ENCODE peak calls at places on chromosomes 1 and 21, in seven cellular contexts. One of them, this sample, is unnamed.

GRCh38 chr1:47579809-47580208 is 142.0 kb downstream of the FOXD2 start:
- DNase-seq in fibroblast of pulmonary artery: no peak
- DNase-seq in effector CD8-positive, alpha-beta T cell: no peak
- DNase-seq in coronary artery: peak
- DNase-seq in effector memory CD8-positive, alpha-beta T cell: no peak
- DNase-seq in activated naive CD8-positive, alpha-beta T cell treated with anti-CD3 and anti-CD28 coated beads for 36 hours: no peak
- DNase-seq in activated CD8-positive, alpha-beta memory T cell treated with anti-CD3 and anti-CD28 coated beads, Interleukin-2, amount 50 U/mL, for 4 hours: no peak
- DNase-seq in this sample: no peak

GRCh38 chr21:37986751-37987399 is 70.6 kb upstream of the KCNJ6 start:
- DNase-seq in activated naive CD8-positive, alpha-beta T cell treated with anti-CD3 and anti-CD28 coated beads for 36 hours: no peak
- DNase-seq in effector CD8-positive, alpha-beta T cell: no peak
- DNase-seq in effector memory CD8-positive, alpha-beta T cell: no peak
- DNase-seq in coronary artery: no peak
- DNase-seq in fibroblast of pulmonary artery: no peak
- DNase-seq in activated CD8-positive, alpha-beta memory T cell treated with anti-CD3 and anti-CD28 coated beads, Interleukin-2, amount 50 U/mL, for 4 hours: no peak
- DNase-seq in this sample: no peak

GRCh38 chr1:208291923-208292711 is 47.9 kb upstream of the PLXNA2 start:
- DNase-seq in effector memory CD8-positive, alpha-beta T cell: no peak
- DNase-seq in activated CD8-positive, alpha-beta memory T cell treated with anti-CD3 and anti-CD28 coated beads, Interleukin-2, amount 50 U/mL, for 4 hours: no peak
- DNase-seq in fibroblast of pulmonary artery: peak
- DNase-seq in effector CD8-positive, alpha-beta T cell: no peak
- DNase-seq in activated naive CD8-positive, alpha-beta T cell treated with anti-CD3 and anti-CD28 coated beads for 36 hours: no peak
- DNase-seq in coronary artery: no peak
- DNase-seq in this sample: no peak

GRCh38 chr1:225962440-225962975 is 21.5 kb upstream of the LEFTY2 start:
- DNase-seq in activated naive CD8-positive, alpha-beta T cell treated with anti-CD3 and anti-CD28 coated beads for 36 hours: peak
- DNase-seq in fibroblast of pulmonary artery: peak
- DNase-seq in effector memory CD8-positive, alpha-beta T cell: peak
- DNase-seq in effector CD8-positive, alpha-beta T cell: peak
- DNase-seq in coronary artery: no peak
- DNase-seq in activated CD8-positive, alpha-beta memory T cell treated with anti-CD3 and anti-CD28 coated beads, Interleukin-2, amount 50 U/mL, for 4 hours: peak
- DNase-seq in this sample: peak

GRCh38 chr1:227914801-227915563 is 32.8 kb downstream of the WNT9A start:
- DNase-seq in fibroblast of pulmonary artery: no peak
- DNase-seq in effector CD8-positive, alpha-beta T cell: no peak
- DNase-seq in activated CD8-positive, alpha-beta memory T cell treated with anti-CD3 and anti-CD28 coated beads, Interleukin-2, amount 50 U/mL, for 4 hours: no peak
- DNase-seq in coronary artery: no peak
- DNase-seq in activated naive CD8-positive, alpha-beta T cell treated with anti-CD3 and anti-CD28 coated beads for 36 hours: no peak
- DNase-seq in effector memory CD8-positive, alpha-beta T cell: no peak
- DNase-seq in this sample: no peak

GRCh38 chr1:160777486-160778089 is 18.4 kb upstream of the LY9 start:
- DNase-seq in activated CD8-positive, alpha-beta memory T cell treated with anti-CD3 and anti-CD28 coated beads, Interleukin-2, amount 50 U/mL, for 4 hours: peak
- DNase-seq in fibroblast of pulmonary artery: peak
- DNase-seq in effector memory CD8-positive, alpha-beta T cell: peak
- DNase-seq in effector CD8-positive, alpha-beta T cell: peak
- DNase-seq in coronary artery: no peak
- DNase-seq in activated naive CD8-positive, alpha-beta T cell treated with anti-CD3 and anti-CD28 coated beads for 36 hours: peak
- DNase-seq in this sample: peak

GRCh38 chr1:245996806-245997205 is 510.3 kb downstream of the SMYD3 start:
- DNase-seq in coronary artery: no peak
- DNase-seq in activated naive CD8-positive, alpha-beta T cell treated with anti-CD3 and anti-CD28 coated beads for 36 hours: no peak
- DNase-seq in effector memory CD8-positive, alpha-beta T cell: no peak
- DNase-seq in effector CD8-positive, alpha-beta T cell: no peak
- DNase-seq in fibroblast of pulmonary artery: no peak
- DNase-seq in activated CD8-positive, alpha-beta memory T cell treated with anti-CD3 and anti-CD28 coated beads, Interleukin-2, amount 50 U/mL, for 4 hours: no peak
- DNase-seq in this sample: no peak

GRCh38 chr1:35451125-35451528 is 106.1 kb downstream of the KIAA0319L start:
- DNase-seq in effector CD8-positive, alpha-beta T cell: peak
- DNase-seq in activated naive CD8-positive, alpha-beta T cell treated with anti-CD3 and anti-CD28 coated beads for 36 hours: peak
- DNase-seq in coronary artery: no peak
- DNase-seq in effector memory CD8-positive, alpha-beta T cell: peak
- DNase-seq in activated CD8-positive, alpha-beta memory T cell treated with anti-CD3 and anti-CD28 coated beads, Interleukin-2, amount 50 U/mL, for 4 hours: peak
- DNase-seq in fibroblast of pulmonary artery: peak
- DNase-seq in this sample: peak

GRCh38 chr1:6538958-6539357 is 15.4 kb downstream of the NOL9 start:
- DNase-seq in activated CD8-positive, alpha-beta memory T cell treated with anti-CD3 and anti-CD28 coated beads, Interleukin-2, amount 50 U/mL, for 4 hours: no peak
- DNase-seq in activated naive CD8-positive, alpha-beta T cell treated with anti-CD3 and anti-CD28 coated beads for 36 hours: no peak
- DNase-seq in effector memory CD8-positive, alpha-beta T cell: no peak
- DNase-seq in coronary artery: no peak
- DNase-seq in fibroblast of pulmonary artery: peak
- DNase-seq in effector CD8-positive, alpha-beta T cell: no peak
- DNase-seq in this sample: no peak

This sample was measured in naive thymus-derived CD8-positive, alpha-beta T cell.